ENCODE peak calls at places on chromosomes 7 and 10, in ten cellular contexts. O is stimulated activated CD4-positive, alpha-beta T cell treated with anti-CD3 and anti-CD28 coated beads, Interleukin-12 subunit alpha, Interleukin-12 subunit beta, amount 100 ng/mL, for 4 hours; X is Caki2; N is M059J; Z is colonic mucosa; U is NCI-H1092 treated with DMSO at 0.1 percent for 48 hours; F is CD8-positive, alpha-beta T cell; D is naive thymus-derived CD8-positive, alpha-beta T cell; Y is lower leg skin; G is cardiac muscle cell. M is an unnamed sample.

GRCh38 chr7:12066004-12066403 is 145.1 kb upstream of the TMEM106B start:
- DNase-seq in D (no peak), Y (no peak), O (no peak), F (no peak), U (no peak), G (no peak), N (peak), X (peak), Z (no peak), M (no peak)

GRCh38 chr7:47578581-47579270 is 3.2 kb downstream of the TNS3 start:
- DNase-seq in X (no peak), D (no peak), Y (no peak), Z (no peak), U (no peak), F (no peak), O (no peak), N (peak), G (no peak), M (no peak)

GRCh38 chr10:103193820-103194529 is 903 bp upstream of the NT5C2 start:
- DNase-seq in X (no peak), Z (no peak), Y (peak), O (no peak), D (no peak), G (peak), U (no peak), F (no peak), N (peak), M (no peak)

GRCh38 chr10:24234784-24235183 is 25.8 kb downstream of the KIAA1217 start:
- DNase-seq in Y (no peak), O (no peak), G (no peak), D (no peak), X (no peak), F (no peak), U (no peak), Z (no peak), N (no peak), M (no peak)

GRCh38 chr10:122374859-122375721 is 582 bp downstream of the PLEKHA1 start:
- DNase-seq in U (peak), Y (peak), N (peak), X (peak), G (peak), Z (peak), D (peak), O (peak), F (peak), M (peak)

GRCh38 chr7:5495581-5496375 is 72.1 kb upstream of the TNRC18 start:
- DNase-seq in Z (no peak), U (peak), X (no peak), G (no peak), O (no peak), Y (peak), N (peak), F (no peak), D (no peak), M (no peak)

GRCh38 chr7:129955993-129956543 is 3.3 kb upstream of the UBE2H start:
- DNase-seq in X (no peak), G (no peak), Z (no peak), Y (no peak), O (no peak), U (no peak), D (no peak), F (no peak), N (no peak), M (no peak)

GRCh38 chr7:22576941-22577927 is 77.2 kb upstream of the STEAP1B start:
- DNase-seq in X (peak), F (no peak), N (peak), Z (peak), O (no peak), G (peak), D (no peak), U (no peak), Y (peak), M (no peak)

GRCh38 chr7:140027866-140028265 is 34.9 kb downstream of the PARP12 start:
- DNase-seq in U (no peak), G (no peak), Z (no peak), F (no peak), N (no peak), D (no peak), O (no peak), Y (no peak), X (no peak), M (no peak)

GRCh38 chr10:95759233-95759826 is 3.4 kb downstream of the ENTPD1 start:
- DNase-seq in N (no peak), O (no peak), Z (no peak), G (no peak), X (no peak), D (no peak), Y (no peak), F (no peak), U (no peak), M (no peak)

GRCh38 chr10:88042162-88043100 is 179.0 kb downstream of the PTEN start:
- DNase-seq in Z (no peak), O (no peak), F (no peak), G (peak), U (no peak), Y (peak), D (no peak), X (no peak), N (peak), M (no peak)

GRCh38 chr10:27390681-27391080 is 113.4 kb upstream of the RAB18 start:
- DNase-seq in O (no peak), F (no peak), D (no peak), N (peak), Z (no peak), Y (peak), U (no peak), G (no peak), X (no peak), M (no peak)

GRCh38 chr7:139095194-139095659 is 14.3 kb downstream of the ZC3HAV1 start:
- DNase-seq in Z (peak), N (no peak), Y (peak), D (peak), F (peak), O (no peak), G (no peak), U (no peak), X (no peak), M (no peak)

GRCh38 chr10:75050520-75050919 is 60.9 kb upstream of the SAMD8 start:
- DNase-seq in Y (no peak), F (no peak), N (no peak), O (no peak), G (no peak), Z (no peak), U (no peak), D (no peak), X (no peak), M (no peak)